ENCODE peak calls at places on chromosomes 4 and X, in ten cellular contexts. B is left lung, P is tibial artery, L is AG04450, Q is AG10803, Y is epithelial cell of esophagus, Z is ovary, S is heart right ventricle, R is upper lobe of right lung, W is uterus. M is an unnamed sample.

GRCh38 chr4:104938624-104939023 is 208.1 kb upstream of the TET2 start:
- DNase-seq in P (no peak), Z (no peak), L (no peak), R (no peak), Y (no peak), Q (no peak), B (no peak), S (no peak), W (no peak), M (no peak)

GRCh38 chr4:111209706-111210105 is 586.8 kb upstream of the PITX2 start:
- DNase-seq in Q (no peak), Z (no peak), P (no peak), W (no peak), Y (no peak), B (no peak), R (no peak), S (no peak), L (no peak), M (peak; percentile 0)

GRCh38 chr4:96598465-96598864 is 758.6 kb downstream of the PDHA2 start:
- DNase-seq in Y (no peak), R (no peak), L (no peak), B (no peak), Q (no peak), S (peak; percentile 53), Z (peak; percentile 39), P (no peak), W (no peak), M (peak; percentile 6)

GRCh38 chr4:108763226-108763593 is 357 bp upstream of the ETNPPL start:
- DNase-seq in L (no peak), S (no peak), Z (no peak), Q (no peak), P (no peak), W (no peak), Y (no peak), B (no peak), R (no peak), M (no peak)

GRCh38 chrX:39616098-39616729 is 481.5 kb downstream of the BCOR start:
- DNase-seq in B (no peak), P (no peak), S (no peak), R (no peak), W (no peak), Z (no peak), L (no peak), Y (no peak), Q (no peak), M (no peak)

GRCh38 chrX:152632445-152633097 is 5.1 kb upstream of the GABRQ start:
- DNase-seq in W (no peak), Z (no peak), P (peak; percentile 55), S (peak; percentile 13), L (peak; percentile 6), Y (peak; percentile 40), Q (peak; percentile 22), R (no peak), B (no peak), M (no peak)

GRCh38 chrX:132732236-132732635 is 226.2 kb downstream of the HS6ST2 start:
- DNase-seq in W (no peak), P (no peak), R (no peak), B (no peak), Q (no peak), Y (peak; percentile 43), L (no peak), S (no peak), Z (no peak), M (no peak)

GRCh38 chrX:16222123-16222522 is 54.8 kb downstream of the MAGEB17 start:
- DNase-seq in Y (peak; percentile 10), Z (no peak), Q (peak; percentile 56), B (no peak), S (no peak), R (no peak), P (no peak), W (no peak), L (peak; percentile 18), M (no peak)

GRCh38 chr4:153151535-153152452 is 52.4 kb upstream of the TRIM2 start:
- DNase-seq in S (peak; percentile 16), W (peak; percentile 34), Z (peak; percentile 34), Q (peak; percentile 43), B (peak; percentile 91), L (no peak), Y (peak; percentile 48), R (peak; percentile 89), P (no peak), M (peak; percentile 92)

GRCh38 chr4:106369456-106370060 is 980 bp upstream of the GIMD1 start:
- DNase-seq in Q (peak; percentile 94), S (peak; percentile 11), P (no peak), B (no peak), R (no peak), W (no peak), L (peak; percentile 61), Y (peak; percentile 80), Z (no peak), M (peak; percentile 5)

GRCh38 chr4:165332502-165332901 is 5.0 kb downstream of the MSMO1 start:
- DNase-seq in Q (no peak), W (no peak), Z (no peak), P (no peak), S (no peak), Y (no peak), B (no peak), R (no peak), L (no peak), M (no peak)

GRCh38 chr4:165331823-165332222 is 4.4 kb downstream of the MSMO1 start:
- DNase-seq in S (no peak), Q (no peak), Z (no peak), Y (no peak), L (no peak), B (no peak), P (no peak), R (no peak), W (no peak), M (no peak)

GRCh38 chr4:165330071-165330470 is 2.6 kb downstream of the MSMO1 start:
- DNase-seq in R (no peak), S (no peak), P (no peak), W (no peak), Z (no peak), L (no peak), Q (no peak), Y (no peak), B (no peak), M (no peak)

GRCh38 chr4:165331316-165331715 is 3.8 kb downstream of the MSMO1 start:
- DNase-seq in Q (no peak), L (no peak), P (no peak), W (no peak), Z (no peak), R (no peak), B (no peak), S (no peak), Y (no peak), M (no peak)

GRCh38 chr4:165330666-165331065 is 3.2 kb downstream of the MSMO1 start:
- DNase-seq in S (no peak), B (no peak), R (no peak), W (no peak), Q (no peak), P (no peak), L (no peak), Z (no peak), Y (no peak), M (no peak)
- H3K4me3 ChIP-seq in S (no peak overlapping the region), B (peak overlapping the region; percentile 82), R (peak overlapping the region; percentile 92), W (no peak overlapping the region), Q (no peak overlapping the region), P (no peak overlapping the region), L (no peak overlapping the region), Z (no peak overlapping the region), Y (peak overlapping the region; percentile 95), M (peak overlapping the region; percentile 28)

DNA sequence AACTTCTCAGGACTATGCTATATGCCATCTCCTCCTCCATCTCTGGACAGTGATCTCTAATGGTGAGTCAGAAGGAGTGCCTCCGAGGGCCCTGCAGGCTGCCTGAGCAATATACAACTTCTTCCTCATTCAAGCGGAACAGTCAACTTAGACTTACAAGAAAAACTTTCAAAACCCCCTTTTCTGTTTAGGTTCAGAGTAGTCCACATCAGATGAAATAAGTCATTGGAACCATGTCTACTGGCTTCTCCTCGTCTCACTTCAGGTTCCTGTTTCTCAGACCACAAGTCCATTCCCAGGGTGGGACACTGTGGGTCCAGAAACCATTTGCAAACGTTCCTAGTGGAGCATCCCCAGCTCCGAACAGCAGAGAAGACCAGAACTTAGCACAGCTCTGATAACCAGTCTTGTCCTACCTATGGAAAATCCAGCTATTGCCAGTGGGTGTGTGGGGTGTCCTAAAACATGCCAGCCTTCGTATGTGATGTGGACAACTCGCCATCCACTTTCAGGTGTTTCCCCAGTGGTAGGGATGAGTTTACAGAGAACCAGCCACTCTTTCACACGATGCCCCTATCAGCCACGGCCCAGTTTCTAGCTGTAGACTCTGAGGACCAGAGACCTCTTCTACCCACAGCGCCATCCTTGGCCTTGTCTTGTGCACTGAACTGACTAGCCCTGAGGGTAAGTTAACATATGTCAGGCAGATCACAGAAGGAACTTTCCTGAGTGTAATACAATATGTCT is 32.7 kb upstream of the NKRF start:
- DNase-seq in Q (no peak), Z (no peak), Y (peak; percentile 35), S (no peak), P (no peak), W (no peak), L (no peak), B (no peak), R (no peak), M (no peak)
- H3K4me3 ChIP-seq in Q (no peak overlapping the region), Z (no peak overlapping the region), Y (no peak overlapping the region), S (no peak overlapping the region), P (no peak overlapping the region), W (no peak overlapping the region), L (no peak overlapping the region), B (no peak overlapping the region), R (no peak overlapping the region), M (no peak overlapping the region)

GRCh38 chrX:56232221-56233082 is at the start of gene KLF8:
- DNase-seq in P (peak; percentile 55), L (no peak), B (peak; percentile 74), W (peak; percentile 73), S (peak; percentile 27), Q (no peak), Z (peak; percentile 63), R (peak; percentile 80), Y (peak; percentile 68), M (peak; percentile 76)

GRCh38 chrX:56233100-56233499 is 944 bp downstream of the KLF8 start:
- DNase-seq in Z (peak; percentile 25), Q (no peak), R (peak; percentile 48), Y (peak; percentile 13), L (no peak), S (no peak), P (no peak), W (peak; percentile 16), B (no peak), M (no peak)

GRCh38 chrX:56233682-56234081 is 1.5 kb downstream of the KLF8 start:
- DNase-seq in B (peak; percentile 78), Q (peak; percentile 5), P (peak; percentile 73), Y (peak; percentile 84), L (no peak), S (peak; percentile 43), R (peak; percentile 80), Z (peak; percentile 66), W (peak; percentile 73), M (peak; percentile 34)

GRCh38 chrX:56228914-56229313 is 3.2 kb upstream of the KLF8 start:
- DNase-seq in Z (no peak), Y (peak; percentile 49), P (peak; percentile 32), S (peak; percentile 4), Q (no peak), B (no peak), W (no peak), L (no peak), R (no peak), M (no peak)

GRCh38 chrX:56231706-56232105 is 450 bp upstream of the KLF8 start:
- DNase-seq in B (no peak), S (peak; percentile 8), W (no peak), Y (no peak), R (no peak), Z (no peak), P (no peak), Q (no peak), L (no peak), M (peak; percentile 12)
- H3K4me3 ChIP-seq in B (peak overlapping the region; percentile 45), S (peak overlapping the region; percentile 54), W (peak overlapping the region; percentile 45), Y (peak overlapping the region; percentile 5), R (peak overlapping the region; percentile 62), Z (peak overlapping the region; percentile 53), P (peak overlapping the region; percentile 66), Q (no peak overlapping the region), L (no peak overlapping the region), M (peak overlapping the region; percentile 65)

GRCh38 chr4:792729-793108 is 33.2 kb downstream of the CPLX1 start:
- DNase-seq in W (no peak), Z (no peak), Y (no peak), Q (peak; percentile 6), B (peak; percentile 56), S (no peak), L (no peak), P (no peak), R (no peak), M (no peak)
- H3K4me3 ChIP-seq in W (peak overlapping the region; percentile 37), Z (peak overlapping the region; percentile 38), Y (no peak overlapping the region), Q (no peak overlapping the region), B (no peak overlapping the region), S (peak overlapping the region; percentile 24), L (no peak overlapping the region), P (no peak overlapping the region), R (no peak overlapping the region), M (no peak overlapping the region)

M was measured in H7.